ENCODE peak calls at places on chromosomes 12 and 14, in nine cellular contexts. E, J, M, H, K, I, F, B and A are unnamed samples.

GRCh38 chr14:88299865-88300264 is 23.2 kb downstream of the KCNK10 start:
- DNase-seq in I (no peak), F (no peak), K (no peak), M (no peak), B (no peak), J (no peak), E (no peak), H (no peak), A (no peak)

GRCh38 chr12:27396416-27396815 is 50.1 kb upstream of the SMCO2 start:
- DNase-seq in J (no peak), K (no peak), F (no peak), B (no peak), I (no peak), E (no peak), M (no peak), H (no peak), A (no peak)

GRCh38 chr12:10633541-10633940 is 20.1 kb upstream of the MAGOHB start:
- DNase-seq in H (no peak), F (no peak), K (no peak), J (no peak), M (no peak), B (no peak), E (no peak), I (no peak), A (no peak)

GRCh38 chr14:89276424-89276975 is 140.5 kb downstream of the FOXN3 start:
- DNase-seq in H (no peak), I (no peak), E (no peak), M (no peak), K (no peak), F (no peak), J (peak), B (no peak), A (no peak)

GRCh38 chr14:89231426-89232113 is 185.5 kb downstream of the FOXN3 start:
- DNase-seq in J (no peak), B (no peak), H (no peak), I (no peak), M (no peak), K (no peak), E (no peak), F (no peak), A (no peak)

GRCh38 chr12:114444422-114445279 is 38.7 kb upstream of the TBX5 start:
- DNase-seq in E (no peak), F (no peak), J (no peak), I (no peak), B (no peak), M (no peak), H (no peak), K (no peak), A (no peak)

GRCh38 chr14:33184587-33184986 is 245.9 kb downstream of the NPAS3 start:
- DNase-seq in B (no peak), H (no peak), F (no peak), K (no peak), M (no peak), I (no peak), E (no peak), J (peak), A (no peak)

GRCh38 chr12:68405292-68405900 is 73.2 kb upstream of the MDM1 start:
- DNase-seq in B (no peak), I (no peak), E (no peak), M (no peak), K (no peak), H (no peak), J (no peak), F (no peak), A (no peak)

GRCh38 chr12:55934343-55934742 is 3.4 kb downstream of the DGKA start:
- DNase-seq in M (no peak), I (no peak), H (no peak), J (no peak), E (no peak), F (no peak), B (no peak), K (no peak), A (no peak)

GRCh38 chr12:55932546-55932919 is 1.6 kb downstream of the DGKA start:
- DNase-seq in I (no peak), H (no peak), J (no peak), M (no peak), B (peak), E (no peak), K (no peak), F (no peak), A (no peak)

GRCh38 chr12:55934773-55935172 is 3.8 kb downstream of the DGKA start:
- DNase-seq in F (no peak), M (no peak), B (no peak), H (no peak), I (no peak), K (no peak), E (no peak), J (no peak), A (no peak)

GRCh38 chr12:55933158-55933798 is 2.3 kb downstream of the DGKA start:
- DNase-seq in I (no peak), M (no peak), E (peak), H (no peak), B (no peak), K (peak), F (no peak), J (no peak), A (no peak)

GRCh38 chr12:55933799-55934174 is 2.8 kb downstream of the DGKA start:
- DNase-seq in B (no peak), K (no peak), F (no peak), M (no peak), I (no peak), J (no peak), E (no peak), H (no peak), A (no peak)
- H3K4me3 ChIP-seq in B (peak), K (no peak), F (no peak), M (peak), I (no peak), J (no peak), E (peak), H (no peak), A (no peak)

DNA sequence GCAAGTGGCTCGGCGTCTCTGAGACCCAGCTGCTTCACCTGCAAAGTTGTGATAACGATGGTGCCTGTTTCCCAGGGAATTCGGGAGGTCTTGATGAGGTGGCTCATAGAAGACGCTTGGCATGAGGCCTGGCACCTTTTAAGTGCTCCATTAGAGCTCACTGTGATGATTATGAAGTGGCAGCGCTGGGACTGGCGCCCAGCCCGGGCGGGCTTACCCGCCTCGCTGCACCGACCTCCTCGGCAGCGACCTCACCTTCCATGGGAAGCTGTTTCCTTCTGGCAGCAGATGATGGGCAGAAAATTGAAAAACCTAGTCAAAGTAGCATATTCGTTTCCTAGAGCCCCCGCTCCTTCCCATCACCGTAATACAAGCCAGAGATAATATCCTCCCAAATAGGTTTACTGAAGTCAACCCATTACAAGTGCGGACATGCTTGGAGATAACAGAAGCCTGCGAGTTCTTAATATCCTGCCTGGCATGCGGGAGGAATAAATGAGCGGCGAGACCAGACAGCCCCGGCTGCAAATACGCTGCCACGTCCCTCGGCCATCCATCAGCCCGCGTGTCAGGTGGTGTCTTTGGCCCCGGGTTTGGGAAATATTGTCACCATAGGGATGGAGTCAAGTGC is 35.2 kb upstream of the DLK1 start:
- DNase-seq in M (no peak), H (no peak), I (no peak), E (no peak), J (no peak), K (no peak), F (no peak), B (no peak), A (no peak)
- TF ChIP-seq POLR2A in M (no peak), H (no peak), I (no peak), E (no peak), J (no peak), K (no peak), F (no peak), B (no peak), A (no peak)

GRCh38 chr14:77306406-77307098 is 14.1 kb downstream of the POMT2 start:
- DNase-seq in J (no peak), F (no peak), B (no peak), K (no peak), I (no peak), H (no peak), E (no peak), M (no peak), A (no peak)
- H3K4me3 ChIP-seq in J (no peak), F (no peak), B (no peak), K (no peak), I (no peak), H (no peak), E (no peak), M (no peak), A (no peak)

DNA sequence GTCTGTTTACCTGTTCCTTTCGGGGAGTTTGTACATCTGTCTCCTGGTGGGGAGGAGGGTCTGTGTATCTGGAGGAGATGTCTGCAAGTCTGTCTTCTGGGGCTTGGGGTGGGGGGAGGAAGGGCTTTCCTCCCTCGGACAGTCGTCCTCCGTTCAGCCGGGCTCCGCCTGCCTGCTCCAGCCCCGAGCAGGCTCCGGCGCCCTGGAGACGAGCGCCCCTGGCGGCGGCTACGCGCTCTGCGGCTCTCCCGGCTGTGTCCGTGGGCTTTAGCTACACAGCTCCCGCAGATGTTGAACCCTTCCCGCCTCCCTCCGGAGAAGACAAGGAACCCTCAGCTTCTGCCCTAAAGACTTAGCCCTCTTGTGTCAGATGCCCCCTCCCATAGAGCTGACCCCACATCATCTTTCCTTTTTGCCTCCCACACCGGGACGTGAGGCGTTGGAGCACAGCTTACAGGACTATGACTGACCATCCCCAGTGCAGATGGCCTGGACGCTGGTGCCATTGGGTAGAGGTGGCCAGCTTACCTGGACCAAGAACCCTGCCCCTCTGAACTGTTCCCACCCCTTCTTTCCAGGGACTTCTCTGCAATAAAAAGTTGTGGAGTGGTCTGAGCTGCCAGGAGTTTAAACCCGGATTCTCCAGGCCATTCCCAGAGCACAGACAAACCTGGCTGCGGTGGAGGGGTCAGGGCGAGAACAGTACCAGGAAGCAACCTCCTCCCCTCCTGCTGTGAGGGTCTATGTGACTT is 4.7 kb downstream of the KRT86 start:
- DNase-seq in H (peak), I (peak), M (no peak), F (peak), B (peak), J (peak), K (peak), E (peak), A (peak)
- TF ChIP-seq POLR2A in H (no peak), I (no peak), M (no peak), F (no peak), B (no peak), J (no peak), K (no peak), E (no peak), A (no peak)

GRCh38 chr14:56810850-56811595 is 744 bp upstream of the OTX2 start:
- DNase-seq in M (no peak), H (no peak), E (no peak), K (no peak), F (no peak), J (no peak), I (no peak), B (no peak), A (no peak)

GRCh38 chr14:56811596-56812363 is 1.5 kb upstream of the OTX2 start:
- DNase-seq in B (no peak), E (no peak), I (no peak), F (no peak), H (no peak), M (no peak), J (no peak), K (no peak), A (no peak)

GRCh38 chr14:56809262-56810215 is 740 bp downstream of the OTX2 start:
- DNase-seq in F (no peak), I (no peak), K (no peak), B (no peak), H (no peak), J (no peak), E (no peak), M (no peak), A (no peak)

GRCh38 chr14:56808314-56809201 is 1.7 kb downstream of the OTX2 start:
- DNase-seq in J (no peak), H (no peak), I (no peak), M (no peak), F (no peak), B (no peak), E (peak), K (no peak), A (no peak)

GRCh38 chr14:56810341-56810740 is at the start of gene OTX2:
- DNase-seq in F (no peak), I (no peak), B (no peak), H (no peak), E (no peak), J (no peak), M (no peak), K (no peak), A (no peak)
- H3K4me3 ChIP-seq in F (peak), I (peak), B (peak), H (no peak), E (no peak), J (no peak), M (no peak), K (no peak), A (no peak)

GRCh38 chr14:103880986-103881926 is 33.9 kb upstream of the PPP1R13B start:
- DNase-seq in F (no peak), I (peak), J (peak), H (peak), M (no peak), B (peak), E (no peak), K (no peak), A (no peak)
- TF ChIP-seq POLR2A in F (no peak), I (no peak), J (no peak), H (no peak), M (no peak), B (no peak), E (no peak), K (no peak), A (no peak)

GRCh38 chr14:76923422-76924362 is 97.5 kb downstream of the LRRC74A start:
- DNase-seq in F (no peak), K (no peak), B (no peak), M (no peak), J (no peak), E (no peak), I (no peak), H (no peak), A (no peak)

GRCh38 chr14:76922599-76922998 is 96.4 kb downstream of the LRRC74A start:
- DNase-seq in I (no peak), J (no peak), M (no peak), B (no peak), H (no peak), F (no peak), E (no peak), K (no peak), A (no peak)

GRCh38 chr14:76926521-76927251 is 100.5 kb downstream of the LRRC74A start:
- DNase-seq in E (no peak), H (no peak), J (peak), K (no peak), M (no peak), I (peak), F (no peak), B (no peak), A (no peak)

GRCh38 chr14:76922092-76922491 is 95.9 kb downstream of the LRRC74A start:
- DNase-seq in H (no peak), I (no peak), K (no peak), J (no peak), F (no peak), E (no peak), B (no peak), M (no peak), A (no peak)

GRCh38 chr14:76924363-76925151 is 98.3 kb downstream of the LRRC74A start:
- DNase-seq in B (no peak), K (no peak), H (peak), J (peak), M (no peak), I (no peak), F (peak), E (no peak), A (no peak)
- H3K4me3 ChIP-seq in B (no peak), K (no peak), H (no peak), J (peak), M (no peak), I (no peak), F (peak), E (no peak), A (no peak)

GRCh38 chr12:56189336-56189917 is at the start of gene SMARCC2:
- DNase-seq in M (peak), B (peak), I (peak), K (peak), H (peak), J (peak), F (peak), E (peak), A (peak)
- TF ChIP-seq POLR2A in M (no peak), B (no peak), I (no peak), K (no peak), H (peak), J (no peak), F (peak), E (peak), A (no peak)

GRCh38 chr14:84323963-84324362 is 1206.0 kb upstream of the FLRT2 start:
- DNase-seq in J (no peak), I (no peak), H (no peak), K (no peak), B (no peak), M (no peak), F (no peak), E (no peak), A (no peak)
- H3K4me3 ChIP-seq in J (no peak), I (no peak), H (no peak), K (no peak), B (no peak), M (no peak), F (no peak), E (no peak), A (no peak)

GRCh38 chr12:121668750-121669524 is 517 bp downstream of the MORN3 start:
- DNase-seq in B (peak), M (no peak), F (no peak), E (peak), I (no peak), K (no peak), H (peak), J (peak), A (no peak)
- TF ChIP-seq POLR2A in B (no peak), M (no peak), F (no peak), E (no peak), I (no peak), K (no peak), H (no peak), J (no peak), A (no peak)